ENCODE peak calls at places on chromosome 4, in five cellular contexts. G, B, A, J and V are unnamed samples.
A peak's percentile ranks its signal among the peaks of the same experiment; 100 is the strongest.

GRCh38 chr4:128660361-128660964 is 149.0 kb upstream of the JADE1 start:
- DNase-seq in J (no peak), B (no peak), G (no peak), A (no peak), V (no peak)

GRCh38 chr4:36348403-36348938 is 67.1 kb downstream of the DTHD1 start:
- DNase-seq in B (no peak), A (peak; percentile 70), G (peak; percentile 61), J (no peak), V (no peak)

GRCh38 chr4:48129307-48130014 is 4.6 kb downstream of the TXK start:
- DNase-seq in A (peak; percentile 72), G (no peak), J (no peak), B (no peak), V (no peak)

GRCh38 chr4:61468091-61468720 is 268.1 kb downstream of the ADGRL3 start:
- DNase-seq in J (peak; percentile 52), A (no peak), B (no peak), G (no peak), V (no peak)

GRCh38 chr4:88745581-88746163 is 48.0 kb upstream of the NAP1L5 start:
- DNase-seq in A (no peak), J (no peak), B (no peak), G (no peak), V (no peak)

GRCh38 chr4:823093-823760 is 2.7 kb downstream of the CPLX1 start:
- DNase-seq in B (no peak), G (no peak), A (no peak), J (no peak), V (no peak)

GRCh38 chr4:13173974-13174373 is 310.2 kb downstream of the RAB28 start:
- DNase-seq in G (no peak), B (no peak), A (no peak), J (no peak), V (no peak)

GRCh38 chr4:8381814-8382581 is 58.5 kb downstream of the ACOX3 start:
- DNase-seq in G (no peak), A (no peak), B (no peak), J (no peak), V (no peak)

GRCh38 chr4:11702886-11703555 is 274.3 kb upstream of the HS3ST1 start:
- DNase-seq in B (no peak), G (no peak), A (no peak), J (no peak), V (no peak)

GRCh38 chr4:101292901-101293300 is 54.4 kb downstream of the PPP3CA start:
- DNase-seq in B (no peak), J (no peak), G (no peak), A (no peak), V (no peak)

GRCh38 chr4:93710847-93711430 is 117.6 kb upstream of the ATOH1 start:
- DNase-seq in B (no peak), J (no peak), G (no peak), A (no peak), V (no peak)

GRCh38 chr4:69708211-69708610 is 52.2 kb downstream of the SULT1B1 start:
- DNase-seq in J (no peak), B (no peak), A (no peak), G (no peak), V (no peak)

GRCh38 chr4:4782969-4783368 is 76.5 kb upstream of the MSX1 start:
- DNase-seq in J (no peak), A (no peak), B (no peak), G (no peak), V (no peak)

GRCh38 chr4:9979101-9979815 is 42.0 kb downstream of the SLC2A9 start:
- DNase-seq in J (no peak), B (no peak), A (peak; percentile 22), G (no peak), V (no peak)

GRCh38 chr4:84159767-84160166 is 339.3 kb downstream of the NKX6-1 start:
- DNase-seq in G (no peak), A (no peak), B (no peak), J (no peak), V (no peak)

GRCh38 chr4:47784222-47784621 is 53.6 kb downstream of the CORIN start:
- DNase-seq in A (no peak), J (no peak), B (no peak), G (no peak), V (no peak)

GRCh38 chr4:56424697-56425514 is 10.5 kb downstream of the PPAT start:
- DNase-seq in G (peak; percentile 26), B (no peak), J (peak; percentile 11), A (no peak), V (no peak)

GRCh38 chr4:161256716-161257115 is 907.1 kb downstream of the FSTL5 start:
- DNase-seq in G (no peak), B (no peak), A (no peak), J (no peak), V (no peak)

GRCh38 chr4:123945301-123945700 is 548.7 kb downstream of the SPRY1 start:
- DNase-seq in G (no peak), A (no peak), B (no peak), J (no peak), V (no peak)

GRCh38 chr4:72449705-72450104 is 119.3 kb downstream of the ADAMTS3 start:
- DNase-seq in J (no peak), B (no peak), A (no peak), G (no peak), V (no peak)

GRCh38 chr4:53098681-53099121 is 236.6 kb downstream of the RASL11B start:
- DNase-seq in A (no peak), B (no peak), G (no peak), J (no peak), V (no peak)

GRCh38 chr4:40515398-40516293 is 114.0 kb downstream of the RBM47 start:
- DNase-seq in B (no peak), J (peak; percentile 40), G (peak; percentile 80), A (no peak), V (peak; percentile 50)

GRCh38 chr4:15232725-15233597 is 194.9 kb upstream of the C1QTNF7 start:
- DNase-seq in B (no peak), G (no peak), J (no peak), A (no peak), V (no peak)

GRCh38 chr4:40887690-40888089 is 137.9 kb downstream of the NSUN7 start:
- DNase-seq in A (no peak), B (no peak), J (no peak), G (no peak), V (no peak)

GRCh38 chr4:88008624-88009235 is 1.3 kb downstream of the PKD2 start:
- DNase-seq in G (peak; percentile 32), A (peak; percentile 46), B (no peak), J (no peak), V (no peak)

GRCh38 chr4:148056879-148057278 is 325.0 kb downstream of the ARHGAP10 start:
- DNase-seq in B (no peak), A (peak; percentile 84), G (peak; percentile 61), J (peak; percentile 28), V (no peak)

GRCh38 chr4:26753642-26754041 is 107.0 kb upstream of the STIM2 start:
- DNase-seq in J (no peak), G (no peak), A (no peak), B (no peak), V (no peak)

GRCh38 chr4:147645099-147645498 is 27.9 kb downstream of the TMEM184C start:
- DNase-seq in B (no peak), G (no peak), J (no peak), A (no peak), V (no peak)